ENCODE peak calls at places on chromosome 11, in five cellular contexts. L is activated T-cell treated with anti-CD3 and anti-CD28 coated beads, Interleukin-2, amount 50 U/mL, for 4 hours; V is natural killer cell; Z is foreskin keratinocyte; G is heart right ventricle. A is an unnamed sample.

GRCh38 chr11:1298695-1299492 is 10.5 kb downstream of the TOLLIP start:
- ATAC-seq in G (peak), V (no peak), Z (peak), L (no peak), A (peak)

GRCh38 chr11:83024270-83024854 is 47.3 kb downstream of the RAB30 start:
- ATAC-seq in Z (no peak), G (no peak), L (no peak), V (no peak), A (no peak)

GRCh38 chr11:6481924-6482275 is 599 bp downstream of the TIMM10B start:
- ATAC-seq in Z (peak), L (peak), V (no peak), G (no peak), A (peak)

GRCh38 chr11:83583953-83584352 is 297.8 kb upstream of the CCDC90B start:
- ATAC-seq in Z (peak), L (peak), G (no peak), V (no peak), A (peak)

GRCh38 chr11:120392299-120392698 is 56.1 kb downstream of the ARHGEF12 start:
- ATAC-seq in Z (no peak), V (no peak), L (no peak), G (peak), A (no peak)

GRCh38 chr11:126891556-126892217 is 108.9 kb downstream of the KIRREL3 start:
- ATAC-seq in G (peak), Z (no peak), L (no peak), V (no peak), A (peak)

GRCh38 chr11:46456269-46456668 is 64.7 kb upstream of the CHRM4 start:
- ATAC-seq in G (no peak), L (no peak), V (no peak), Z (no peak), A (no peak)

GRCh38 chr11:11037162-11037732 is 179.4 kb upstream of the ZBED5 start:
- ATAC-seq in L (no peak), G (no peak), Z (no peak), V (no peak), A (no peak)

A was measured in esophagus mucosa.